ENCODE peak calls at places on chromosomes 6 and 20, in ten cellular contexts. D is dorsolateral prefrontal cortex; H is cardiac fibroblast; E is fibroblast of mammary gland; F is uterus; C is heart left ventricle; M is heart right ventricle; X is CD4-positive, alpha-beta T cell; V is WTC11; N is ovary. S is an unnamed sample.

GRCh38 chr6:48883116-48883515 is 579.9 kb downstream of the MMUT start:
- DNase-seq in M (no peak), X (no peak), D (no peak), C (no peak), N (no peak), V (no peak), E (no peak), F (no peak), H (peak; percentile 28), S (no peak)

GRCh38 chr20:53362736-53363135 is 230.9 kb downstream of the ZNF217 start:
- DNase-seq in M (no peak), V (no peak), C (no peak), X (no peak), N (no peak), D (no peak), E (no peak), F (no peak), H (no peak), S (no peak)

GRCh38 chr6:45169815-45170214 is 158.3 kb upstream of the RUNX2 start:
- DNase-seq in M (no peak), H (no peak), E (no peak), D (no peak), X (no peak), C (no peak), V (no peak), N (no peak), F (no peak), S (no peak)

GRCh38 chr6:98824163-98824906 is 10.0 kb upstream of the POU3F2 start:
- DNase-seq in E (no peak), H (no peak), X (no peak), N (no peak), M (no peak), F (no peak), C (no peak), V (peak; percentile 69), D (peak; percentile 28), S (peak; percentile 67)

GRCh38 chr6:130215526-130215925 is 7.2 kb downstream of the SAMD3 start:
- DNase-seq in F (no peak), C (no peak), X (no peak), N (no peak), H (no peak), M (no peak), D (no peak), V (no peak), E (no peak), S (no peak)

GRCh38 chr20:51172558-51173428 is 149.9 kb upstream of the KCNG1 start:
- DNase-seq in D (no peak), E (no peak), C (no peak), F (no peak), V (no peak), H (peak; percentile 15), X (no peak), N (no peak), M (no peak), S (no peak)

GRCh38 chr6:146287691-146288369 is 255.8 kb upstream of the RAB32 start:
- DNase-seq in H (peak; percentile 68), N (no peak), C (no peak), V (no peak), F (no peak), M (no peak), D (no peak), E (peak; percentile 40), X (no peak), S (no peak)

GRCh38 chr20:18524646-18525045 is 16.9 kb downstream of the SEC23B start:
- DNase-seq in C (no peak), F (no peak), M (no peak), V (no peak), N (no peak), H (peak; percentile 84), X (no peak), D (no peak), E (peak; percentile 92), S (no peak)

GRCh38 chr6:144758602-144759001 is 473.5 kb downstream of the UTRN start:
- DNase-seq in M (no peak), H (peak; percentile 51), D (no peak), X (no peak), F (no peak), N (no peak), V (no peak), E (peak; percentile 47), C (no peak), S (no peak)

GRCh38 chr6:43809417-43810305 is 39.6 kb downstream of the VEGFA start:
- DNase-seq in C (no peak), F (no peak), D (no peak), E (peak; percentile 72), V (no peak), H (peak; percentile 74), M (no peak), X (no peak), N (no peak), S (no peak)

GRCh38 chr6:155273438-155273837 is 9.6 kb downstream of the CLDN20 start:
- DNase-seq in M (no peak), X (no peak), E (peak; percentile 98), C (no peak), H (peak; percentile 97), F (no peak), N (no peak), D (no peak), V (no peak), S (no peak)

GRCh38 chr6:39920147-39920546 is 14.1 kb downstream of the MOCS1 start:
- DNase-seq in V (no peak), X (no peak), E (no peak), H (no peak), D (no peak), F (no peak), C (no peak), N (no peak), M (no peak), S (no peak)

GRCh38 chr20:62982124-62983075 is 24.4 kb downstream of the BHLHE23 start:
- DNase-seq in D (no peak), N (no peak), C (no peak), X (no peak), V (no peak), H (no peak), E (no peak), F (no peak), M (no peak), S (no peak)

GRCh38 chr6:151425561-151425960 is 26.4 kb downstream of the RMND1 start:
- DNase-seq in F (no peak), E (peak; percentile 18), D (no peak), C (no peak), V (no peak), X (no peak), N (no peak), M (no peak), H (no peak), S (no peak)

GRCh38 chr20:13111249-13111911 is 102.6 kb downstream of the SPTLC3 start:
- DNase-seq in N (no peak), H (no peak), E (no peak), M (no peak), X (no peak), F (no peak), C (no peak), V (no peak), D (no peak), S (no peak)

GRCh38 chr20:43658723-43659419 is 8.0 kb upstream of the MYBL2 start:
- DNase-seq in M (no peak), X (no peak), V (no peak), E (no peak), D (no peak), H (no peak), N (no peak), C (no peak), F (no peak), S (no peak)
- TF ChIP-seq CTCF in M (no peak), X (no peak), V (no peak), E (no peak), D (no peak), H (no peak), N (no peak), C (no peak), F (no peak), S (peak; percentile 46)

GRCh38 chr6:160667854-160668481 is 3.9 kb upstream of the LPA start:
- DNase-seq in D (no peak), E (no peak), V (peak; percentile 76), X (peak; percentile 2), N (no peak), H (peak; percentile 1), C (no peak), F (no peak), M (no peak), S (no peak)
- TF ChIP-seq CTCF in D (no peak), E (peak; percentile 11), V (peak; percentile 69), X (no peak), N (no peak), H (no peak), C (no peak), F (no peak), M (peak; percentile 16), S (peak; percentile 68)

GRCh38 chr6:2938632-2939083 is 32.7 kb downstream of the SERPINB6 start:
- DNase-seq in M (no peak), V (no peak), C (no peak), X (no peak), N (no peak), H (peak; percentile 43), E (no peak), D (no peak), F (no peak), S (peak; percentile 36)
- TF ChIP-seq CTCF in M (no peak), V (peak; percentile 19), C (no peak), X (no peak), N (no peak), H (peak; percentile 34), E (no peak), D (no peak), F (no peak), S (no peak)

DNA sequence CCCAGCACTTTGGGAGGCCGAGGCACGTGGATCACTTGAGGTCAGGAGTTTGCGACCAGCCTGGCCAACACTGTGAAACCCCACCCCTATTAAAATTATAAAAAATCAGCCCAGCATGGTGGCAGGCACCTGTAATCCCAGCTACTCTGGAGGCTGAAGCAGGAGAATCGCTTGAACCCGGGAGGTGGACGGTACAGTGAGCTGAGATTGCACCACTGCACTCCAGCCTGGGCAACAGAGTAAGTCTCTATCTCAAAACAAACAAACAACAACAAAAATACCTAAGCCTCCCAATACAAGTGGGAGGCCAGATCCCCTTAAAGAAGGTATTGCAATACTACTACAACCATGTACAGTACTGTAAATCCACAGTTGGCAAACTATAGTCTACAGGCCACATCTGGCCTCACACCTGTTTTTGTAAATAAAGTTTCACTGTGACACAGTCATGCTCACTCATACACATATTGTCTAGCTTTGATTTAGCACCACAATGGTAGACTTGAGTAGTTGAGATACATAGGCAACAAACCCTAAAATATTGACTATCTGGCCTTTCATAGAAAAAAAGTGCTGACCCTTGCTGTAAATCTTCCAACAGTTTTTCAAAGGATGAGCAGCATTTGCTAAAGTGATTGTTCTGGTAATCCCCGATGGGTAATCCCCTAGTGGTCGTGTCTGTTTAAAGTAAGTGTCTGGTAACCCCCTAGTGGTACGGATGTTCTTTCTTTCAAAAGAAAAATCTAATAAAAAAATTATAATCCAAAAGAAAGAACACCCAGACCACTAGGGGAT is 202.0 kb downstream of the RNGTT start:
- DNase-seq in N (no peak), C (no peak), M (no peak), V (no peak), X (no peak), D (no peak), E (no peak), H (no peak), F (no peak), S (no peak)
- TF ChIP-seq CTCF in N (no peak), C (no peak), M (no peak), V (no peak), X (no peak), D (no peak), E (no peak), H (no peak), F (no peak), S (no peak)

GRCh38 chr6:160456214-160456546 is 108.0 kb downstream of the SLC22A3 start:
- DNase-seq in N (no peak), F (no peak), V (no peak), X (no peak), E (no peak), D (no peak), H (no peak), C (no peak), M (no peak), S (no peak)
- TF ChIP-seq CTCF in N (no peak), F (no peak), V (no peak), X (peak; percentile 60), E (no peak), D (no peak), H (no peak), C (no peak), M (no peak), S (peak; percentile 42)

S was measured in type B pancreatic cell.